ENCODE peak calls at places on chromosomes 3 and 15, in ten cellular contexts. I, C, P, D, E, Q, M, T, H and U are unnamed samples.

GRCh38 chr3:13620776-13621365 is 71.9 kb downstream of the FBLN2 start:
- DNase-seq in E (no peak), T (no peak), D (no peak), I (no peak), P (no peak), C (no peak), Q (no peak), M (no peak), H (peak), U (no peak)

GRCh38 chr3:64919934-64920333 is 232.1 kb upstream of the ADAMTS9 start:
- DNase-seq in M (no peak), P (no peak), I (no peak), H (no peak), T (no peak), E (no peak), C (no peak), Q (no peak), D (no peak), U (no peak)

GRCh38 chr15:85284497-85284896 is 95.9 kb upstream of the AKAP13 start:
- DNase-seq in C (no peak), H (no peak), Q (peak), E (no peak), M (no peak), T (no peak), D (no peak), P (no peak), I (no peak), U (no peak)

GRCh38 chr3:136018876-136019275 is 53.3 kb downstream of the PPP2R3A start:
- DNase-seq in P (no peak), Q (no peak), T (no peak), I (no peak), D (no peak), E (peak), C (no peak), M (no peak), H (no peak), U (no peak)

GRCh38 chr3:46626039-46626438 is 13.7 kb downstream of the FAM240A start:
- DNase-seq in M (peak), P (no peak), Q (no peak), T (no peak), I (no peak), H (no peak), C (no peak), D (no peak), E (no peak), U (no peak)

GRCh38 chr3:87498358-87499080 is 222.1 kb upstream of the POU1F1 start:
- DNase-seq in D (no peak), I (no peak), C (no peak), T (no peak), H (no peak), E (no peak), Q (no peak), P (no peak), M (no peak), U (no peak)

GRCh38 chr3:44955917-44956316 is 20.1 kb downstream of the ZDHHC3 start:
- DNase-seq in I (no peak), T (no peak), E (no peak), Q (no peak), P (no peak), D (no peak), H (no peak), C (no peak), M (no peak), U (no peak)

GRCh38 chr15:96160269-96160668 is 170.2 kb upstream of the NR2F2 start:
- DNase-seq in D (no peak), T (no peak), M (no peak), P (no peak), Q (no peak), C (peak), H (peak), E (no peak), I (no peak), U (no peak)

GRCh38 chr3:10501664-10502052 is 3.7 kb downstream of the ATP2B2 start:
- DNase-seq in M (no peak), Q (no peak), T (no peak), D (no peak), C (no peak), P (no peak), E (no peak), H (no peak), I (no peak), U (no peak)

GRCh38 chr3:21331321-21331720 is 419.7 kb downstream of the ZNF385D start:
- DNase-seq in Q (no peak), E (peak), H (no peak), I (no peak), C (no peak), T (no peak), D (no peak), P (no peak), M (no peak), U (no peak)

GRCh38 chr3:73664389-73664788 is 39.6 kb upstream of the PDZRN3 start:
- DNase-seq in Q (no peak), E (no peak), T (no peak), H (no peak), P (no peak), C (no peak), I (no peak), D (no peak), M (no peak), U (no peak)

GRCh38 chr15:52787123-52787503 is 3.0 kb downstream of the ONECUT1 start:
- DNase-seq in E (peak), D (no peak), T (no peak), Q (no peak), C (no peak), P (no peak), M (no peak), I (no peak), H (no peak), U (no peak)

GRCh38 chr3:160569874-160570273 is 4.5 kb upstream of the KPNA4 start:
- DNase-seq in P (no peak), I (no peak), T (no peak), C (no peak), D (no peak), H (no peak), M (no peak), Q (no peak), E (no peak), U (no peak)

GRCh38 chr3:15976524-15976923 is 178.7 kb upstream of the ANKRD28 start:
- DNase-seq in M (no peak), H (no peak), E (no peak), C (no peak), D (no peak), P (no peak), T (no peak), Q (no peak), I (no peak), U (no peak)
- H3K27ac ChIP-seq in M (no peak), H (no peak), E (no peak), C (no peak), D (no peak), P (no peak), T (no peak), Q (no peak), I (no peak), U (no peak)

GRCh38 chr3:128794067-128794768 is 68.2 kb downstream of the RAB7A start:
- DNase-seq in D (no peak), Q (no peak), M (no peak), H (no peak), C (no peak), I (no peak), P (no peak), T (no peak), E (peak), U (peak)
- H3K27ac ChIP-seq in D (peak), Q (no peak), M (no peak), H (peak), C (peak), I (no peak), P (peak), T (no peak), E (no peak), U (no peak)

GRCh38 chr15:65069179-65069578 is 1.4 kb upstream of the RASL12 start:
- DNase-seq in M (no peak), I (no peak), E (no peak), H (peak), T (no peak), C (peak), P (no peak), Q (no peak), D (no peak), U (no peak)
- H3K27ac ChIP-seq in M (no peak), I (no peak), E (no peak), H (peak), T (peak), C (peak), P (no peak), Q (no peak), D (peak), U (peak)

GRCh38 chr15:78319588-78319987 is 20.2 kb upstream of the SKIC8 start:
- DNase-seq in E (no peak), T (no peak), M (no peak), C (no peak), P (no peak), H (no peak), I (no peak), Q (no peak), D (no peak), U (no peak)

GRCh38 chr15:78316211-78317077 is 17.0 kb upstream of the SKIC8 start:
- DNase-seq in C (peak), I (no peak), T (no peak), E (peak), Q (no peak), M (no peak), H (no peak), D (no peak), P (no peak), U (peak)

GRCh38 chr15:78315686-78316085 is 16.3 kb upstream of the SKIC8 start:
- DNase-seq in H (no peak), C (peak), Q (no peak), I (no peak), T (no peak), M (no peak), D (no peak), P (no peak), E (peak), U (no peak)

GRCh38 chr15:78320173-78320572 is 20.0 kb upstream of the CRABP1 start:
- DNase-seq in P (no peak), E (no peak), Q (no peak), D (no peak), I (no peak), T (no peak), H (no peak), C (no peak), M (no peak), U (no peak)

GRCh38 chr15:78317145-78317836 is 17.9 kb upstream of the SKIC8 start:
- DNase-seq in T (no peak), C (peak), Q (no peak), P (no peak), M (no peak), E (no peak), I (no peak), D (no peak), H (no peak), U (no peak)
- H3K27ac ChIP-seq in T (no peak), C (peak), Q (no peak), P (no peak), M (no peak), E (no peak), I (peak), D (no peak), H (no peak), U (peak)

GRCh38 chr3:128006061-128006470 is 46.2 kb upstream of the SEC61A1 start:
- DNase-seq in D (no peak), E (peak), Q (no peak), I (no peak), P (no peak), C (no peak), H (no peak), M (no peak), T (no peak), U (no peak)

GRCh38 chr3:128012050-128012449 is 40.2 kb upstream of the SEC61A1 start:
- DNase-seq in D (no peak), I (no peak), E (no peak), C (no peak), H (no peak), T (no peak), M (no peak), Q (no peak), P (no peak), U (no peak)

GRCh38 chr3:128011140-128011539 is 41.1 kb upstream of the SEC61A1 start:
- DNase-seq in I (no peak), C (peak), D (no peak), P (no peak), T (no peak), M (no peak), H (no peak), E (peak), Q (no peak), U (no peak)

GRCh38 chr3:128006471-128007424 is 45.5 kb upstream of the SEC61A1 start:
- DNase-seq in Q (no peak), I (no peak), H (no peak), C (no peak), E (peak), T (no peak), D (no peak), P (no peak), M (no peak), U (no peak)

GRCh38 chr3:128009952-128010846 is 42.0 kb upstream of the SEC61A1 start:
- DNase-seq in Q (no peak), H (no peak), C (no peak), I (no peak), M (no peak), D (no peak), E (no peak), T (no peak), P (no peak), U (no peak)
- H3K27ac ChIP-seq in Q (no peak), H (no peak), C (no peak), I (no peak), M (no peak), D (peak), E (no peak), T (no peak), P (no peak), U (no peak)